ENCODE peak calls at places on chromosomes 12 and 14, in six cellular contexts. Y, F, X, L, R and W are unnamed samples.
A peak's percentile ranks its signal among the peaks of the same experiment; 100 is the strongest.

GRCh38 chr12:32083489-32083888 is 23.2 kb upstream of the BICD1 start:
- DNase-seq in Y (no peak), F (no peak), X (no peak), L (no peak), R (peak; percentile 84), W (no peak)

GRCh38 chr12:24902521-24903304 is 46.2 kb downstream of the BCAT1 start:
- DNase-seq in Y (no peak), F (no peak), X (no peak), L (peak; percentile 47), R (peak; percentile 72), W (peak; percentile 28)

GRCh38 chr14:50060871-50061663 is 55.3 kb downstream of the VCPKMT start:
- DNase-seq in Y (peak; percentile 82), F (no peak), X (peak; percentile 83), L (peak; percentile 76), R (peak; percentile 94), W (no peak)

GRCh38 chr14:26008290-26008689 is 589.5 kb downstream of the NOVA1 start:
- DNase-seq in Y (no peak), F (no peak), X (no peak), L (peak; percentile 40), R (no peak), W (no peak)

GRCh38 chr12:71440393-71441349 is 1.1 kb downstream of the LGR5 start:
- DNase-seq in Y (no peak), F (no peak), X (no peak), L (peak; percentile 11), R (peak; percentile 5), W (no peak)

GRCh38 chr12:13164271-13164670 is 32.3 kb upstream of the EMP1 start:
- DNase-seq in Y (no peak), F (no peak), X (no peak), L (no peak), R (peak; percentile 40), W (no peak)

GRCh38 chr12:100200450-100201181 is at the start of gene ACTR6:
- DNase-seq in Y (peak; percentile 79), F (peak; percentile 87), X (peak; percentile 96), L (peak; percentile 99), R (peak; percentile 94), W (peak; percentile 95)

GRCh38 chr14:92495041-92495440 is 18.5 kb upstream of the RIN3 start:
- DNase-seq in Y (no peak), F (no peak), X (no peak), L (no peak), R (no peak), W (no peak)

GRCh38 chr14:65267856-65268255 is 144.7 kb upstream of the FUT8 start:
- DNase-seq in Y (no peak), F (no peak), X (no peak), L (no peak), R (no peak), W (no peak)

GRCh38 chr14:22558221-22558913 is 30.7 kb downstream of the DAD1 start:
- DNase-seq in Y (no peak), F (no peak), X (no peak), L (no peak), R (no peak), W (peak; percentile 54)

GRCh38 chr14:101082036-101082435 is 178.5 kb upstream of the RTL1 start:
- DNase-seq in Y (no peak), F (no peak), X (no peak), L (no peak), R (no peak), W (no peak)

GRCh38 chr14:24804813-24805212 is 170.8 kb upstream of the GZMB start:
- DNase-seq in Y (no peak), F (no peak), X (no peak), L (no peak), R (no peak), W (no peak)

GRCh38 chr12:64835926-64836325 is 11.5 kb downstream of the TBC1D30 start:
- DNase-seq in Y (no peak), F (no peak), X (no peak), L (no peak), R (no peak), W (no peak)

GRCh38 chr14:102042699-102043098 is 44.1 kb downstream of the HSP90AA1 start:
- DNase-seq in Y (no peak), F (no peak), X (no peak), L (no peak), R (no peak), W (no peak)

GRCh38 chr14:92475451-92476187 is 38.0 kb upstream of the RIN3 start:
- DNase-seq in Y (no peak), F (no peak), X (no peak), L (no peak), R (no peak), W (no peak)

GRCh38 chr12:26097046-26097878 is 27.6 kb downstream of the BHLHE41 start:
- DNase-seq in Y (no peak), F (no peak), X (peak; percentile 84), L (peak; percentile 84), R (peak; percentile 76), W (peak; percentile 21)

GRCh38 chr12:11865835-11866234 is 204.9 kb upstream of the BCL2L14 start:
- DNase-seq in Y (no peak), F (no peak), X (no peak), L (no peak), R (no peak), W (no peak)

GRCh38 chr12:116524311-116524710 is 34.9 kb upstream of the MAP1LC3B2 start:
- DNase-seq in Y (no peak), F (no peak), X (no peak), L (no peak), R (no peak), W (no peak)

GRCh38 chr12:25962932-25963525 is 4.5 kb downstream of the RASSF8 start:
- DNase-seq in Y (no peak), F (no peak), X (no peak), L (no peak), R (no peak), W (no peak)

GRCh38 chr14:54796961-54797360 is 105.7 kb downstream of the GCH1 start:
- DNase-seq in Y (no peak), F (no peak), X (no peak), L (peak; percentile 43), R (peak; percentile 67), W (no peak)

GRCh38 chr12:31324116-31324844 is 1.7 kb downstream of the SINHCAF start:
- DNase-seq in Y (no peak), F (peak; percentile 32), X (peak; percentile 77), L (peak; percentile 92), R (peak; percentile 77), W (peak; percentile 74)

GRCh38 chr14:63375772-63376171 is 57.0 kb upstream of the GPHB5 start:
- DNase-seq in Y (peak; percentile 5), F (no peak), X (no peak), L (no peak), R (peak; percentile 35), W (no peak)

GRCh38 chr14:85475113-85475512 is 54.8 kb upstream of the FLRT2 start:
- DNase-seq in Y (no peak), F (no peak), X (no peak), L (no peak), R (no peak), W (no peak)

GRCh38 chr12:105107176-105107496 is 395 bp upstream of the WASHC4 start:
- DNase-seq in Y (no peak), F (no peak), X (no peak), L (peak; percentile 71), R (peak; percentile 51), W (no peak)

GRCh38 chr12:123167329-123167728 is 16.4 kb upstream of the PITPNM2 start:
- DNase-seq in Y (no peak), F (no peak), X (no peak), L (no peak), R (no peak), W (no peak)

GRCh38 chr14:22824711-22825359 is 4.9 kb upstream of the MRPL52 start:
- DNase-seq in Y (peak; percentile 88), F (no peak), X (no peak), L (peak; percentile 87), R (peak; percentile 97), W (no peak)

GRCh38 chr12:53975019-53975815 is 463 bp upstream of the HOTAIR start:
- DNase-seq in Y (no peak), F (no peak), X (no peak), L (peak; percentile 18), R (no peak), W (no peak)

GRCh38 chr14:87133073-87133815 is 859.7 kb downstream of the GALC start:
- DNase-seq in Y (peak; percentile 97), F (no peak), X (no peak), L (peak; percentile 45), R (no peak), W (no peak)

GRCh38 chr14:36513451-36514277 is 6.4 kb downstream of the NKX2-1 start:
- DNase-seq in Y (no peak), F (no peak), X (no peak), L (no peak), R (no peak), W (no peak)

GRCh38 chr12:52836491-52837175 is 2.5 kb upstream of the KRT79 start:
- DNase-seq in Y (no peak), F (no peak), X (no peak), L (no peak), R (no peak), W (no peak)

GRCh38 chr12:120783197-120783596 is 57.6 kb downstream of the ACADS start:
- DNase-seq in Y (no peak), F (no peak), X (no peak), L (no peak), R (peak; percentile 72), W (no peak)

GRCh38 chr14:99822800-99823455 is 29.7 kb downstream of the EML1 start:
- DNase-seq in Y (no peak), F (no peak), X (no peak), L (no peak), R (no peak), W (no peak)

GRCh38 chr14:95523051-95523817 is 6.8 kb upstream of the SYNE3 start:
- DNase-seq in Y (no peak), F (no peak), X (no peak), L (no peak), R (no peak), W (peak; percentile 40)